ENCODE peak calls at places on chromosomes 1 and 21, in ten cellular contexts. E, L, N, Z, J, S, T, B, R and M are unnamed samples. For H3K27me3, the result is how much of the 10 kb centered on the place peaks cover.

GRCh38 chr1:226662704-226663326 is 76.3 kb downstream of the ITPKB start:
- DNase-seq in E (peak), L (no peak), N (peak), Z (peak), J (peak), S (peak), T (peak), B (peak), R (no peak), M (peak)

GRCh38 chr1:228410015-228410414 is 3.4 kb upstream of the TRIM11 start:
- DNase-seq in E (peak), L (no peak), N (no peak), Z (no peak), J (no peak), S (no peak), T (no peak), B (no peak), R (no peak), M (no peak)

GRCh38 chr1:5225687-5226389 is 571.4 kb downstream of the AJAP1 start:
- DNase-seq in E (no peak), L (no peak), N (no peak), Z (no peak), J (no peak), S (no peak), T (no peak), B (peak), R (no peak), M (no peak)

GRCh38 chr1:1431845-1432565 is 3.5 kb upstream of the VWA1 start:
- DNase-seq in E (peak), L (peak), N (no peak), Z (peak), J (no peak), S (peak), T (no peak), B (peak), R (peak), M (no peak)

GRCh38 chr1:220990417-220991337 is 111.4 kb downstream of the HLX start:
- DNase-seq in E (no peak), L (no peak), N (no peak), Z (no peak), J (peak), S (no peak), T (no peak), B (no peak), R (no peak), M (no peak)

GRCh38 chr1:46067652-46068051 is 64.8 kb downstream of the PIK3R3 start:
- DNase-seq in E (no peak), L (no peak), N (no peak), Z (no peak), J (no peak), S (no peak), T (no peak), B (no peak), R (no peak), M (no peak)

GRCh38 chr1:40451238-40451585 is 936 bp downstream of the ZFP69B start:
- DNase-seq in E (no peak), L (no peak), N (no peak), Z (no peak), J (no peak), S (no peak), T (no peak), B (no peak), R (no peak), M (no peak)

GRCh38 chr1:174743654-174744561 is 255.8 kb upstream of the CACYBP start:
- DNase-seq in E (no peak), L (no peak), N (no peak), Z (peak), J (peak), S (no peak), T (no peak), B (no peak), R (no peak), M (no peak)

GRCh38 chr1:198879711-198880306 is 241.0 kb downstream of the PTPRC start:
- DNase-seq in E (no peak), L (no peak), N (no peak), Z (no peak), J (no peak), S (no peak), T (no peak), B (no peak), R (no peak), M (no peak)

GRCh38 chr1:47229884-47230691 is 1.9 kb downstream of the TAL1 start:
- DNase-seq in E (no peak), L (no peak), N (no peak), Z (no peak), J (no peak), S (no peak), T (no peak), B (no peak), R (no peak), M (no peak)

GRCh38 chr1:47229031-47229831 is 2.8 kb downstream of the TAL1 start:
- DNase-seq in E (no peak), L (peak), N (no peak), Z (no peak), J (no peak), S (no peak), T (no peak), B (peak), R (no peak), M (no peak)

GRCh38 chr1:47231314-47232186 is 475 bp downstream of the TAL1 start:
- DNase-seq in E (no peak), L (peak), N (no peak), Z (no peak), J (no peak), S (no peak), T (no peak), B (peak), R (no peak), M (no peak)

GRCh38 chr1:47232187-47232874 is at the start of gene TAL1:
- DNase-seq in E (no peak), L (peak), N (no peak), Z (no peak), J (no peak), S (peak), T (no peak), B (peak), R (no peak), M (no peak)

GRCh38 chr1:47230692-47231313 is 1.2 kb downstream of the TAL1 start:
- DNase-seq in E (no peak), L (peak), N (no peak), Z (no peak), J (no peak), S (no peak), T (no peak), B (peak), R (no peak), M (no peak)
- H3K27me3 ChIP-seq in E (under half), L (under half), N (under half), Z (under half), J (half or more), S (half or more), T (half or more), B (half or more), R (half or more), M (half or more)

GRCh38 chr21:43893536-43894205 is 28.6 kb downstream of the AGPAT3 start:
- DNase-seq in E (no peak), L (no peak), N (no peak), Z (no peak), J (no peak), S (no peak), T (no peak), B (no peak), R (no peak), M (no peak)
- H3K4me3 ChIP-seq in E (no peak), L (no peak), N (no peak), Z (no peak), J (no peak), S (no peak), T (peak), B (no peak), R (no peak), M (peak)

GRCh38 chr1:156434976-156435550 is 65.5 kb downstream of the MEF2D start:
- DNase-seq in E (no peak), L (no peak), N (no peak), Z (no peak), J (no peak), S (no peak), T (no peak), B (no peak), R (no peak), M (no peak)
- H3K27me3 ChIP-seq in E (under half), L (half or more), N (under half), Z (half or more), J (half or more), S (half or more), T (half or more), B (half or more), R (under half), M (half or more)

GRCh38 chr1:39410915-39411436 is 80.5 kb upstream of the BMP8A start:
- DNase-seq in E (peak), L (peak), N (peak), Z (peak), J (peak), S (peak), T (peak), B (peak), R (peak), M (peak)
- H3K4me3 ChIP-seq in E (peak), L (no peak), N (peak), Z (peak), J (peak), S (peak), T (no peak), B (peak), R (no peak), M (no peak)

GRCh38 chr1:155079487-155080249 is 1.0 kb downstream of the EFNA3 start:
- DNase-seq in E (peak), L (peak), N (no peak), Z (peak), J (no peak), S (no peak), T (no peak), B (peak), R (no peak), M (no peak)

GRCh38 chr1:155080250-155081228 is 1.9 kb downstream of the EFNA3 start:
- DNase-seq in E (peak), L (peak), N (no peak), Z (peak), J (no peak), S (no peak), T (no peak), B (peak), R (no peak), M (no peak)

GRCh38 chr1:155078496-155079209 is at the start of gene EFNA3:
- DNase-seq in E (peak), L (peak), N (peak), Z (peak), J (no peak), S (peak), T (peak), B (peak), R (peak), M (peak)

GRCh38 chr1:155077758-155078495 is 710 bp upstream of the EFNA3 start:
- DNase-seq in E (peak), L (no peak), N (no peak), Z (peak), J (no peak), S (no peak), T (no peak), B (peak), R (no peak), M (no peak)

GRCh38 chr1:155079210-155079486 is 511 bp downstream of the EFNA3 start:
- DNase-seq in E (no peak), L (no peak), N (no peak), Z (no peak), J (no peak), S (no peak), T (no peak), B (no peak), R (no peak), M (no peak)
- H3K27me3 ChIP-seq in E (under half), L (under half), N (under half), Z (under half), J (half or more), S (half or more), T (under half), B (half or more), R (under half), M (under half)

DNA sequence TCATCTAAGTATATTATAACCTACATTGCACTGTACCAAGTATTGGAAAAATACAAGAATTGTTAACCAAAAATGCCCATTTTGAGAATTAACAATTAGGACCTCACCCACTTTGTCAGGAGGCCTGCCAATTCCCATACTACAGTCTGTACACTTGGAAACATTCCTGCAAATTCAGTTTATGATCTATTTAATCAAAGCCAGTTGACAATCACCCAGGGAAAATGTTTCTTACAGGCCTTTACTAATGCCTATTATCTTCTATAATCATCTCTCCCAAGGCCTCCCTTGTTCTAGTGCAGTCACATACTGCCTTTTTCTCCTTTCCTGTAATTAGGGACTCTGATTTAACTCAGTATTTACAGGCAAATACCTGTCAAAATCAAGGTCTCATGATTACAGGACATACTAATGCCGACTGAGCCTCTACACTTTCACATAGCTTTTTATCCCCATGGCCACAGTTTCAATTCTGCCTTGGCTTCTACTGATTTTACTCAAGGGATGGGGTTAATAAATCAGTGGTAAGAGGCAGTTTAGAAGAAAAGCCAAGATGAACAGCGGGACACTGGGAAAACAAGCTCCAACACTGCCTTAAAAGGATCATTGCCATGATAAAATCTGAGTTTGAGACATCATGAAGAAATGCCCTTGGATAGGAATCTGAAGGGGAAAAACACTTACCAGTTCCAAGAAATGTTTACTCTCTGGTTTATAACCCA is 338.7 kb downstream of the VAV3 start:
- DNase-seq in E (no peak), L (no peak), N (no peak), Z (no peak), J (no peak), S (no peak), T (no peak), B (no peak), R (no peak), M (no peak)
- H3K4me3 ChIP-seq in E (no peak), L (no peak), N (peak), Z (no peak), J (no peak), S (no peak), T (no peak), B (no peak), R (no peak), M (no peak)